ENCODE peak calls at places on chromosomes 4 and X, in ten cellular contexts. W is NCI-H2029, Q is GM12891, Y is omental fat pad, M is sciatic nerve, C is nucleus accumbens, P is astrocyte of the hippocampus, D is astrocyte of the spinal cord, A is C1 segment of cervical spinal cord, I is EL. V is an unnamed sample.

GRCh38 chr4:80788798-80789197 is 241.7 kb upstream of the BMP3 start:
- DNase-seq in W (no peak), Q (no peak), Y (no peak), M (no peak), C (no peak), P (peak), D (peak), A (no peak), I (no peak), V (no peak)

GRCh38 chr4:146382194-146382593 is 139.5 kb downstream of the SLC10A7 start:
- DNase-seq in W (peak), Q (no peak), Y (no peak), M (no peak), C (no peak), P (no peak), D (no peak), A (no peak), I (no peak), V (no peak)

GRCh38 chr4:139619644-139620043 is 46.0 kb upstream of the MGST2 start:
- DNase-seq in W (peak), Q (no peak), Y (no peak), M (no peak), C (no peak), P (no peak), D (no peak), A (no peak), I (peak), V (no peak)

GRCh38 chr4:144399927-144400326 is 246.0 kb upstream of the HHIP start:
- DNase-seq in W (peak), Q (no peak), Y (no peak), M (no peak), C (no peak), P (peak), D (peak), A (no peak), I (peak), V (no peak)

GRCh38 chrX:102546818-102547493 is 30.4 kb upstream of the TMSB15A start:
- DNase-seq in W (no peak), Q (peak), Y (no peak), M (no peak), C (no peak), P (peak), D (no peak), A (no peak), I (peak), V (no peak)

GRCh38 chr4:107519057-107519456 is 201.0 kb downstream of the PAPSS1 start:
- DNase-seq in W (no peak), Q (no peak), Y (no peak), M (no peak), C (peak), P (peak), D (peak), A (no peak), I (peak), V (no peak)

GRCh38 chrX:141142946-141143345 is 34.0 kb downstream of the LDOC1 start:
- DNase-seq in W (no peak), Q (no peak), Y (no peak), M (no peak), C (no peak), P (no peak), D (no peak), A (no peak), I (no peak), V (no peak)

GRCh38 chrX:65017464-65017863 is 41.2 kb upstream of the ZC4H2 start:
- DNase-seq in W (no peak), Q (no peak), Y (no peak), M (no peak), C (no peak), P (no peak), D (no peak), A (no peak), I (no peak), V (no peak)

GRCh38 chr4:106032851-106033286 is 137.6 kb downstream of the NPNT start:
- DNase-seq in W (no peak), Q (no peak), Y (no peak), M (no peak), C (no peak), P (peak), D (peak), A (no peak), I (peak), V (no peak)

GRCh38 chr4:128241425-128241913 is 46.1 kb downstream of the PGRMC2 start:
- DNase-seq in W (no peak), Q (no peak), Y (peak), M (no peak), C (no peak), P (peak), D (peak), A (no peak), I (peak), V (no peak)

GRCh38 chr4:159698336-159698735 is 595.5 kb downstream of the RAPGEF2 start:
- DNase-seq in W (no peak), Q (no peak), Y (no peak), M (no peak), C (no peak), P (peak), D (peak), A (no peak), I (no peak), V (no peak)

GRCh38 chrX:41332408-41332987 is 1.5 kb upstream of the DDX3X start:
- DNase-seq in W (no peak), Q (no peak), Y (no peak), M (no peak), C (peak), P (no peak), D (peak), A (no peak), I (peak), V (peak)

GRCh38 chr4:108172231-108172779 is 3.6 kb upstream of the LEF1 start:
- DNase-seq in W (no peak), Q (no peak), Y (no peak), M (no peak), C (no peak), P (no peak), D (no peak), A (no peak), I (peak), V (no peak)

GRCh38 chr4:7328162-7328912 is 106.4 kb downstream of the PSAPL1 start:
- DNase-seq in W (no peak), Q (no peak), Y (no peak), M (no peak), C (no peak), P (no peak), D (no peak), A (no peak), I (peak), V (no peak)

GRCh38 chr4:87950516-87950915 is 25.0 kb upstream of the SPP1 start:
- DNase-seq in W (peak), Q (no peak), Y (no peak), M (no peak), C (no peak), P (peak), D (no peak), A (no peak), I (no peak), V (no peak)

GRCh38 chr4:183256756-183257385 is 63.2 kb downstream of the CLDN22 start:
- DNase-seq in W (no peak), Q (peak), Y (no peak), M (peak), C (peak), P (peak), D (peak), A (no peak), I (peak), V (peak)

GRCh38 chr4:140037353-140038030 is 116.5 kb downstream of the MAML3 start:
- DNase-seq in W (no peak), Q (no peak), Y (no peak), M (no peak), C (no peak), P (peak), D (peak), A (no peak), I (peak), V (no peak)

GRCh38 chr4:41638203-41638602 is 100.2 kb downstream of the LIMCH1 start:
- DNase-seq in W (no peak), Q (no peak), Y (no peak), M (no peak), C (no peak), P (no peak), D (no peak), A (no peak), I (no peak), V (no peak)

GRCh38 chr4:118124977-118125376 is 90.7 kb downstream of the NDST3 start:
- DNase-seq in W (no peak), Q (no peak), Y (no peak), M (no peak), C (no peak), P (no peak), D (no peak), A (no peak), I (peak), V (no peak)

GRCh38 chr4:101337688-101338087 is 9.6 kb downstream of the PPP3CA start:
- DNase-seq in W (no peak), Q (no peak), Y (no peak), M (no peak), C (no peak), P (peak), D (peak), A (no peak), I (peak), V (no peak)